ENCODE peak calls at places on chromosome 5, in five cellular contexts. N, Y, K, L and D are unnamed samples. For H3K36me3, the result is how much of the 10 kb centered on the place peaks cover.

GRCh38 chr5:148831590-148832565 is 5.5 kb downstream of the ADRB2 start:
- DNase-seq in Y (no peak), K (peak), N (no peak), L (peak), D (no peak)

GRCh38 chr5:102753889-102754498 is 1.1 kb upstream of the PAM start:
- DNase-seq in N (no peak), Y (peak), L (no peak), K (no peak), D (no peak)

GRCh38 chr5:121805931-121806330 is 45.8 kb upstream of the FTMT start:
- DNase-seq in K (no peak), N (no peak), L (no peak), Y (no peak), D (peak)

GRCh38 chr5:97838214-97838613 is 655.2 kb upstream of the RIOK2 start:
- DNase-seq in Y (no peak), K (no peak), L (no peak), N (peak), D (no peak)

GRCh38 chr5:31196309-31196708 is 2.8 kb downstream of the CDH6 start:
- DNase-seq in L (no peak), K (no peak), Y (no peak), N (peak), D (peak)

GRCh38 chr5:160793500-160793899 is 58.5 kb downstream of the ATP10B start:
- DNase-seq in Y (no peak), N (no peak), K (no peak), L (no peak), D (no peak)

GRCh38 chr5:179126506-179126991 is 66.4 kb downstream of the ZNF354C start:
- DNase-seq in L (no peak), K (no peak), N (no peak), Y (no peak), D (no peak)

GRCh38 chr5:87400305-87400899 is 12.3 kb downstream of the CCNH start:
- DNase-seq in K (peak), L (no peak), Y (peak), N (no peak), D (peak)

GRCh38 chr5:3002230-3002629 is 250.8 kb upstream of the IRX2 start:
- DNase-seq in Y (no peak), L (no peak), N (no peak), K (no peak), D (no peak)

GRCh38 chr5:646396-647201 is 34.5 kb downstream of the CEP72 start:
- DNase-seq in L (no peak), K (no peak), N (no peak), Y (no peak), D (no peak)

GRCh38 chr5:645421-645820 is 33.3 kb downstream of the CEP72 start:
- DNase-seq in N (no peak), K (no peak), Y (no peak), L (no peak), D (no peak)

GRCh38 chr5:644971-645370 is 32.8 kb downstream of the CEP72 start:
- DNase-seq in K (no peak), N (no peak), Y (no peak), L (no peak), D (no peak)

GRCh38 chr5:647311-647710 is 35.2 kb downstream of the CEP72 start:
- DNase-seq in K (no peak), Y (no peak), N (no peak), L (no peak), D (no peak)

GRCh38 chr5:647727-648126 is 35.6 kb downstream of the CEP72 start:
- DNase-seq in L (no peak), Y (no peak), N (no peak), K (no peak), D (no peak)
- H3K36me3 ChIP-seq in L (half or more), Y (half or more), N (under half), K (half or more), D (under half)

GRCh38 chr5:72153551-72153950 is 46.3 kb downstream of the MAP1B start:
- DNase-seq in L (no peak), N (no peak), Y (no peak), K (no peak), D (no peak)
- H3K36me3 ChIP-seq in L (under half), N (under half), Y (under half), K (under half), D (under half)

GRCh38 chr5:151108566-151108965 is 27.7 kb upstream of the TNIP1 start:
- DNase-seq in L (no peak), Y (no peak), N (no peak), K (no peak), D (no peak)

GRCh38 chr5:151107738-151108520 is 27.1 kb upstream of the TNIP1 start:
- DNase-seq in N (peak), Y (no peak), L (no peak), K (no peak), D (no peak)

GRCh38 chr5:151107084-151107483 is 26.2 kb upstream of the TNIP1 start:
- DNase-seq in Y (no peak), K (no peak), L (no peak), N (no peak), D (no peak)

GRCh38 chr5:151110992-151111391 is 30.2 kb upstream of the TNIP1 start:
- DNase-seq in K (no peak), L (no peak), Y (no peak), N (no peak), D (no peak)

GRCh38 chr5:151110122-151110681 is 29.4 kb upstream of the TNIP1 start:
- DNase-seq in N (no peak), L (no peak), Y (no peak), K (no peak), D (no peak)
- H3K36me3 ChIP-seq in N (half or more), L (half or more), Y (half or more), K (under half), D (under half)

GRCh38 chr5:55344392-55344992 is 36.7 kb downstream of the MTREX start:
- DNase-seq in K (peak), N (peak), L (peak), Y (peak), D (peak)
- H3K36me3 ChIP-seq in K (half or more), N (under half), L (half or more), Y (half or more), D (under half)

GRCh38 chr5:6750951-6751685 is 37.9 kb downstream of the TENT4A start:
- DNase-seq in Y (no peak), K (no peak), L (no peak), N (no peak), D (no peak)
- H3K36me3 ChIP-seq in Y (half or more), K (half or more), L (half or more), N (half or more), D (under half)

GRCh38 chr5:43515678-43516048 is 715 bp upstream of the C5orf34 start:
- DNase-seq in Y (no peak), N (no peak), L (no peak), K (peak), D (peak)
- H3K36me3 ChIP-seq in Y (under half), N (under half), L (under half), K (under half), D (under half)

DNA sequence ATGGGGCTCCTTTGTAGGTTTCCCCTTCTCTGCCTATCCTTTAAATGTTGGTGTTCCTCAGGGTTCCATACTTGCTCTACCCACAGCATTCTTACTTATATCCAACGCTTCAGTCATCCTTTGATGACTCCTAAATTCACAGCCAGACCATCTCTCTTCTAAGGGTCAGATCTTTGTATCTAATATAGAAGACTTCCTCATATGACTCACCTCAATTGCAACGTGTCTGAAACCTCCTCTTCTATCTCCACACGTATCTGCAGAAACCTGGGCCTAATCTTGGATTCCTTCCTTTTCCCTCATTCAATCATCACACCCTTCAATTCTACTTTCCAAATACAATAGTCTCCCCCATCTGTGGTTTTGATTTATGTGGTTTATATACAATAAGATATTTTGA is 68.3 kb downstream of the HMGCR start:
- DNase-seq in L (no peak), K (no peak), N (peak), Y (no peak), D (no peak)
- H3K36me3 ChIP-seq in L (half or more), K (under half), N (under half), Y (under half), D (under half)

DNA sequence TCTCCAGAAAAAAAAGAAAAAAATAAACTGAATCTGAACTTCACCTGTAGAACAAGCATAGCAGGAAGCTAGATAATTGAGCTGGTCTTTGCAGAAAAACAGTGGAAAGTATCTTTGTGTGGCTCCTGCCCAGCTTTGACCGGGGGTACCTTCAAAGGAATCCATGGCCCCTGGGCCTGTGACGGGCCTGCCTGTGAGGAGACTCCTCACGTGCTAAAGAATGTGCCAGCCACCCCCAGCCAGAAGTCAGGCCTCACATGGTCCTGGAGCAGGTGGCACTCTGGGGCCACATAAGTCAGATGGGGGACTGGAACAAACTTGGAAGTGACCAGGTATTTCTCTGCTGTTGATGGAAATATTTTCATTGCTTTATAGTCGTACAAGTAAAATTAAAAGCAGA is 4.1 kb downstream of the NDUFS6 start:
- DNase-seq in K (no peak), Y (no peak), L (no peak), N (no peak), D (no peak)
- H3K36me3 ChIP-seq in K (half or more), Y (half or more), L (half or more), N (half or more), D (under half)

DNA sequence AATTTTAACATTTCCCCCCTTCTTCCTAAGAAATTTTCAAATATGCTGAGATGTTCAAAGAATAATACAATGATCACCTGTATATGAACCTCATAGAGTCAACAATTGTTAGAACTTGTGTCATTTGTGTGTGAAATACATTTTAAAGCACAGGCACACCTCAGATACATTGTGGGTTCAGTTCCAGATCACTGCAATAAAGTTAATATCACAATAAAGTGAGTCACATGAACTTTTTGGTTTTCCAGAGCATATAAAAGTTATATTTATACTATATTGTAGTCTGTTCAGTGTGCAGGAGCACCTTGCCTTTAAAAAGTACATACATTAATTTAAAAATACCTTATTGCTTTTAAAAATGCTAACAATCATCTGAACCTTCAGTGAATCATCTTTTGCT is 50.0 kb downstream of the MCCC2 start:
- DNase-seq in N (no peak), K (no peak), L (no peak), Y (no peak), D (no peak)
- H3K36me3 ChIP-seq in N (under half), K (half or more), L (half or more), Y (under half), D (under half)